ENCODE peak calls at places on chromosomes 7 and 10, in six cellular contexts. I is neural progenitor cell, L is kidney, W is suprapubic skin, V is endodermal cell, M is LNCaP clone FGC. K is an unnamed sample.

GRCh38 chr7:2637505-2638223 is 5.9 kb downstream of the TTYH3 start:
- DNase-seq in I (no peak), L (no peak), W (no peak), V (no peak), M (no peak), K (peak)

GRCh38 chr7:16891338-16891737 is 9.6 kb upstream of the AGR3 start:
- DNase-seq in I (peak), L (no peak), W (no peak), V (peak), M (peak), K (no peak)

GRCh38 chr7:42125321-42125720 is 111.7 kb downstream of the GLI3 start:
- DNase-seq in I (peak), L (no peak), W (no peak), V (peak), M (no peak), K (no peak)

GRCh38 chr7:131546583-131547111 is 9.8 kb downstream of the PODXL start:
- DNase-seq in I (peak), L (peak), W (no peak), V (peak), M (no peak), K (no peak)

GRCh38 chr7:100942038-100942774 is 7.1 kb upstream of the MUC3A start:
- DNase-seq in I (no peak), L (no peak), W (no peak), V (no peak), M (peak), K (no peak)

GRCh38 chr7:27248427-27248806 is 5.8 kb downstream of the EVX1 start:
- DNase-seq in I (no peak), L (no peak), W (no peak), V (no peak), M (no peak), K (no peak)

GRCh38 chr7:39504963-39505362 is 61.2 kb upstream of the YAE1 start:
- DNase-seq in I (no peak), L (no peak), W (no peak), V (no peak), M (no peak), K (no peak)

GRCh38 chr10:104242545-104242944 is 10.4 kb upstream of the CFAP43 start:
- DNase-seq in I (no peak), L (no peak), W (no peak), V (no peak), M (no peak), K (no peak)

GRCh38 chr7:74598558-74598957 is 59.0 kb upstream of the GTF2I start:
- DNase-seq in I (no peak), L (no peak), W (no peak), V (no peak), M (no peak), K (no peak)

GRCh38 chr7:148108381-148108780 is 482.2 kb upstream of the C7orf33 start:
- DNase-seq in I (no peak), L (no peak), W (no peak), V (no peak), M (no peak), K (no peak)

DNA sequence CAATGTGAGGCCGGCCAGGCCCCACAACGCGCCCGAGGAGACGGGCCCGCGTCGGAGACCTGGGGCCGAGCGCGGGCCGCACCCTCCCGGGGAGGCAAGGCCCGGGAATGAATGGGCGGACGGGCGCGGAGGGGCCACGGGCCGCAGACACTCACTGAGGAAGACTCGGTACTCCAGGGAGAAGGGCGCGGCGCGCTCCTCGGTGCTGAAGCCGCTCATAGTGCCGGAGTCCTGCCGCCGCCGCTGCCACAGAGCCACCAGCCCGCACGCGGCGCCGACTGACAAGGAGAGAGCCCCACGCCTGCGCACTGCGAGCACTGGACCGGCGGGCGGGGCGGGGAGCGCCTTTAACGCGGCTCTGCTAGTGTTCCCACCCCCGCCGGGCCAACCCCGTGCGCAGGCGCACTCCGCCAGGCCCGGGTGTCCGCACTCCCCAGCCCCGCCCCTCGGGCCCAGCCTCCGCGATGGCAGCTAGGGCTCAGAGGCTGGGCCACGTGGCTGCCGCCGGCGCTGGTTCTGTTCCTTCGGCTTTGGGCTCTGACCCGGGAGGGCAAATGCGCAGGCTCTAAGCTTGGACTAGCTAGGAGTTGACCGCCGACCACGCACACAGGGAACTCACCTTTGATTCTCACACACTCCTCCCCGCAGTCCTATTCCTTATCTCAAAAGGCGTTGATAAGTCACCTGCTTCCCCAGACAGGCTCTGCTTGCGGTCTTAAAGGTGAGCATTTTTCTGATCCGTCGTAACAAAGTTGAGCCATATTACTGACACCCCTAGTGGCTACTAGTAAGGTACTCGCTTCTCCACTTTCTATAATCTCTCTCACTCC is at the start of gene PPA1:
- DNase-seq in I (peak), L (peak), W (peak), V (peak), M (peak), K (peak)
- TF ChIP-seq CTCF in I (peak), L (peak), W (no peak), V (peak), M (peak), K (no peak)

DNA sequence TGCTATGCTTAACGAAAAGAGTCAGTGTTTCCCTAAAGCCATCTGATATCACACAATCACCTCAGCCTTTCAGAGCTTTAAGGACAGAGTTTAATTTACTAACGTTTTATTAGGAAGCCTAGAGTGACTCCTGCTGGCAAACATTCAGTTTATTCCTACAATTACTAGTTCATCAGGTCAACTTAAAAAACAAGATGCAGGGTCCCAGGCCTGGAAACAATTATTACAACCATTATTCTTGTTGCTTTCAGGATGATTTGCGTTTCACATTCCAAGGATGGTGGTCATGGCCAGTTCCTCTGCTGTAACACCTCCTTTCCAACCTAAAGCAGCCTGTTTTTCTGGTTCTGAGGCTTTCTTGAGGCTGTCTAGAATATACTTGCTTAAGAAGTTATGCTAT is 1.5 kb upstream of the FAM53B start:
- DNase-seq in I (peak), L (no peak), W (no peak), V (no peak), M (no peak), K (no peak)
- TF ChIP-seq CTCF in I (peak), L (peak), W (peak), V (peak), M (peak), K (peak)

DNA sequence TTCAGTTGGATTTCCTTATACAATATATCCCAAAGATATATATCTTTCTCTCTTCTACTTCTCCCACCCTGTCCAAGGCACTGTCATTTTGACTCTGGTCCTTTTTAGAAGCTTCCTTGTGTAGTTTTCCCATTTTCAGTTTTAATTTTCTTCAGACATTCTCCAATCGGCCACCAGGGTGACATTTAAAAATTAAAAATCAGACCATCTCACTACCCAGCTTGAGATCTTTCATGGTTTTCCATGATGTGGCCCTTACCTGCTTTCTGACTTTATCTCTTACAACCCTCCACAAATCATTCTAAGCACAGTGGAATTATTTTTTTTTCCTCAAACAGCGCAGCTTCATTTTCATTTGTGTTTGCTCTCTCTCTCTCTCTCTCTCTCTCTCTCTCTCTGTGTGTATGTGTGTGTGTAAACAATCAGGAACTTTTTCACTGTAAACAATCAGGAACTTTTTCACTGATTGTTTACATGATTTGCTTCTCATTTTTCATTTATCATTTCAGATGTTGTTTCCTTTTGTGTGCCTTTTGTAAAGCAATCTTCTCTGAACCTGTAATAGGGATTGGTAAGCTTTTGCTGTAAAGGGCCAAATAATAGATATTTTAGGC is 348.8 kb downstream of the ATRNL1 start:
- DNase-seq in I (no peak), L (no peak), W (no peak), V (no peak), M (peak), K (no peak)
- TF ChIP-seq CTCF in I (peak), L (no peak), W (no peak), V (peak), M (peak), K (no peak)

GRCh38 chr7:70770154-70770553 is 361.8 kb upstream of the GALNT17 start:
- DNase-seq in I (no peak), L (no peak), W (no peak), V (no peak), M (no peak), K (no peak)

GRCh38 chr7:70775570-70776156 is 356.3 kb upstream of the GALNT17 start:
- DNase-seq in I (no peak), L (no peak), W (no peak), V (peak), M (no peak), K (no peak)

GRCh38 chr7:70774895-70775527 is 356.9 kb upstream of the GALNT17 start:
- DNase-seq in I (no peak), L (no peak), W (no peak), V (peak), M (no peak), K (no peak)

GRCh38 chr7:70766694-70767093 is 365.2 kb upstream of the GALNT17 start:
- DNase-seq in I (no peak), L (no peak), W (no peak), V (no peak), M (no peak), K (no peak)

DNA sequence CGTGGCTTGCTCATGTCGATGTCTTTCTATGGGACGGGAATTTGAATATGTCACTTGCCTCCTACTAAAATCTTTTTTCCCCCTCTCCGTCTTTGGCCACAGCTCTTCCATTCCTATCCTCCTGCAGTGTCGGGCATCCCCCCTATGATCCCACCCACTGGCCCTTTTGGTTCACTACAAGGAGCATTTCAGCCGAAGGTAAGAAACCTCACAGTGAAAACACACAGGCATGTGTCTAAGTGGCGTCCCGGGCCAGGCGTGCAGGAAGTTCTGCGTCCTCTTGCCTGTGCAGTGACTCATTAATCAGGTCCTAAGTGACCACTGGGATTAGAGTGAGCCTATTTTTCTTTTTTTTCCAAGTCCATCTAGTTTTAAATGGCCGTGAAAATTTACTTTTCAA is 360.5 kb upstream of the GALNT17 start:
- DNase-seq in I (no peak), L (no peak), W (no peak), V (no peak), M (no peak), K (no peak)
- TF ChIP-seq CTCF in I (no peak), L (no peak), W (no peak), V (peak), M (no peak), K (no peak)

GRCh38 chr7:98862203-98862602 is 7.6 kb downstream of the TMEM130 start:
- DNase-seq in I (no peak), L (no peak), W (no peak), V (no peak), M (no peak), K (no peak)

GRCh38 chr7:98862716-98863420 is 6.9 kb downstream of the TMEM130 start:
- DNase-seq in I (no peak), L (peak), W (no peak), V (no peak), M (no peak), K (no peak)

GRCh38 chr7:98856021-98856422 is 13.8 kb downstream of the TMEM130 start:
- DNase-seq in I (no peak), L (no peak), W (no peak), V (no peak), M (no peak), K (no peak)

GRCh38 chr7:98863601-98864000 is 6.2 kb downstream of the TMEM130 start:
- DNase-seq in I (no peak), L (no peak), W (no peak), V (no peak), M (no peak), K (no peak)

GRCh38 chr7:98860069-98860468 is 9.7 kb downstream of the TMEM130 start:
- DNase-seq in I (no peak), L (no peak), W (no peak), V (no peak), M (no peak), K (no peak)
- TF ChIP-seq CTCF in I (no peak), L (no peak), W (no peak), V (no peak), M (no peak), K (no peak)